ENCODE peak calls at places on chromosome 5, in ten cellular contexts. F is GM23338, U is GM06990, W is astrocyte, B is adrenal gland, T is left ventricle myocardium inferior, Z is heart right ventricle, C is HepG2, M is brain microvascular endothelial cell, H is lower lobe of right lung. O is an unnamed sample.

GRCh38 chr5:103569313-103570060 is 6.9 kb upstream of the NUDT12 start:
- DNase-seq in F (no peak), U (no peak), W (peak; percentile 10), B (no peak), T (no peak), Z (no peak), C (no peak), M (no peak), H (no peak), O (no peak)

GRCh38 chr5:82107277-82107676 is 135.5 kb downstream of the ATG10 start:
- DNase-seq in F (peak; percentile 23), U (no peak), W (peak; percentile 6), B (no peak), T (no peak), Z (no peak), C (no peak), M (no peak), H (no peak), O (no peak)

GRCh38 chr5:114179134-114179533 is 182.7 kb upstream of the KCNN2 start:
- DNase-seq in F (no peak), U (no peak), W (no peak), B (no peak), T (no peak), Z (no peak), C (no peak), M (no peak), H (no peak), O (no peak)

GRCh38 chr5:150645070-150645700 is 4.7 kb downstream of the SYNPO start:
- DNase-seq in F (no peak), U (no peak), W (peak; percentile 80), B (peak; percentile 96), T (peak; percentile 78), Z (peak; percentile 81), C (no peak), M (peak; percentile 71), H (no peak), O (peak; percentile 87)

GRCh38 chr5:132674671-132675506 is 1.1 kb downstream of the IL4 start:
- DNase-seq in F (no peak), U (peak; percentile 78), W (peak; percentile 97), B (no peak), T (no peak), Z (no peak), C (peak; percentile 24), M (peak; percentile 94), H (no peak), O (peak; percentile 54)

GRCh38 chr5:40813698-40814281 is 15.6 kb upstream of the PRKAA1 start:
- DNase-seq in F (no peak), U (no peak), W (no peak), B (no peak), T (no peak), Z (no peak), C (no peak), M (no peak), H (no peak), O (no peak)

GRCh38 chr5:30324083-30324482 is 869.4 kb upstream of the CDH6 start:
- DNase-seq in F (peak; percentile 31), U (no peak), W (no peak), B (no peak), T (no peak), Z (no peak), C (no peak), M (no peak), H (no peak), O (no peak)

GRCh38 chr5:29114331-29114768 is 2076.0 kb upstream of the CDH9 start:
- DNase-seq in F (no peak), U (no peak), W (no peak), B (no peak), T (no peak), Z (no peak), C (no peak), M (no peak), H (no peak), O (no peak)

GRCh38 chr5:140833993-140834392 is at the start of gene PCDHA7:
- DNase-seq in F (peak; percentile 73), U (no peak), W (peak; percentile 5), B (no peak), T (no peak), Z (no peak), C (peak; percentile 32), M (no peak), H (no peak), O (no peak)

GRCh38 chr5:132411382-132411925 is 41.9 kb downstream of the SLC22A5 start:
- DNase-seq in F (no peak), U (peak; percentile 44), W (no peak), B (no peak), T (no peak), Z (no peak), C (no peak), M (no peak), H (no peak), O (no peak)

GRCh38 chr5:17398439-17398838 is 99.6 kb upstream of the TAF11L2 start:
- DNase-seq in F (no peak), U (no peak), W (peak; percentile 99), B (no peak), T (no peak), Z (no peak), C (no peak), M (peak; percentile 89), H (no peak), O (no peak)

GRCh38 chr5:133821311-133821741 is 147.1 kb downstream of the C5orf15 start:
- DNase-seq in F (no peak), U (no peak), W (no peak), B (no peak), T (no peak), Z (no peak), C (no peak), M (no peak), H (no peak), O (no peak)

GRCh38 chr5:179533907-179534306 is 16.4 kb upstream of the RUFY1 start:
- DNase-seq in F (no peak), U (peak; percentile 46), W (no peak), B (no peak), T (no peak), Z (no peak), C (no peak), M (no peak), H (no peak), O (no peak)
- H3K4me3 ChIP-seq in F (no peak overlapping the region), U (peak overlapping the region; percentile 3), W (no peak overlapping the region), B (no peak overlapping the region), T (no peak overlapping the region), Z (no peak overlapping the region), C (peak overlapping the region; percentile 46), M (no peak overlapping the region), H (no peak overlapping the region), O (no peak overlapping the region)

DNA sequence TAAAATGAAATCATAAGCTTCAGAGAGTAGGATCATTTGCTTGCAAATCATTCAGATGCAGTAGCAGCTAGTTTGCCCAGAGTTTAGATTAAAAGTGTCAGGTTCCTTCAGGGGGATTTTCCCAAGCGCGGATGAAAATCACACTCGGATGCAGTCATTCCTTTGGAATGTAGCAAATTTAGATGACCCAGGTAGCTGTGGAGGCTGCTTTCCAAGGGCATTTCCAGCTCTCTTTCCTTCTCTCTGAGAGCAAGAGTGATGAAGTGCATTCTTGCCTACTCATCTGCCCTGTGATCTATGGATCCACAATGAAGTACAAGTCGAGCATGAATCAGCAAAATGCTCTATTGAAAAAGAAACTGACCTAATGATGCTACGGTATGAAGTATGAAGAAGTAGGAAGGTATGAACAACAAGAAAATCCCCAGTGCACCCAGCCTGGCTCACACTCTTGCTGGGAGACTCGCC is 200.2 kb downstream of the PLK2 start:
- DNase-seq in F (peak; percentile 75), U (no peak), W (peak; percentile 99), B (no peak), T (no peak), Z (no peak), C (peak; percentile 3), M (peak; percentile 90), H (no peak), O (no peak)
- H3K36me3 ChIP-seq in F (no peaks in the 10 kb centered on the region), U (no peaks in the 10 kb centered on the region), W (no peaks in the 10 kb centered on the region), B (no peaks in the 10 kb centered on the region), T (no peaks in the 10 kb centered on the region), Z (no peaks in the 10 kb centered on the region), C (no peaks in the 10 kb centered on the region), M (no peaks in the 10 kb centered on the region), H (no peaks in the 10 kb centered on the region), O (no peaks in the 10 kb centered on the region)

GRCh38 chr5:168987540-168988300 is 313.2 kb downstream of the SLIT3 start:
- DNase-seq in F (peak; percentile 90), U (no peak), W (peak; percentile 22), B (peak; percentile 74), T (peak; percentile 65), Z (peak; percentile 64), C (peak; percentile 43), M (peak; percentile 71), H (peak; percentile 68), O (peak; percentile 82)
- TF ChIP-seq CTCF in F (peak; percentile 93), U (peak; percentile 83), W (peak; percentile 97), B (peak; percentile 92), T (peak; percentile 89), Z (peak; percentile 93), C (peak; percentile 84), M (peak; percentile 89), H (peak; percentile 84), O (peak; percentile 76)

DNA sequence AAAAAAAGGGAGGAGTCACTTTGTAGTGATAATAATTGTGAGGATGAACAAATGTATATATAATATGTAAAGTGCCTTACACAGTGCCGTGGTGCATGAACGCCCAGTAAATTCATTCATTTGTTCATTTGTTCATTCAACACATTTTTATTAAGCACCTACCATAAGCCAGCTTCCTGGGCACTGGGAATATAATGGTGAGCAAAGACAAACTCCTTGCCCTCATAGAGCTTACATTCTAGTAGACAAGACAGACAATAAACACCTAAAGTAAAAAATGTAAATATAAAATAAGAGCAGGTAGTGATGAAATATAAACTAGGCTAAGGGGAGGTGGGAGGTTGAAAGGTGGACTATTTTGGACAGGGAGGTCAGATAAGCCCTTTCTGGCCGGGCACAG is 32.0 kb downstream of the SPRY4 start:
- DNase-seq in F (no peak), U (no peak), W (no peak), B (no peak), T (no peak), Z (no peak), C (no peak), M (no peak), H (no peak), O (no peak)
- H3K4me3 ChIP-seq in F (no peak overlapping the region), U (no peak overlapping the region), W (no peak overlapping the region), B (no peak overlapping the region), T (no peak overlapping the region), Z (no peak overlapping the region), C (no peak overlapping the region), M (no peak overlapping the region), H (no peak overlapping the region), O (no peak overlapping the region)